ENCODE peak calls at places on chromosomes 7 and 10, in six cellular contexts. One of them, this sample, is unnamed.
A peak's percentile ranks its signal among the peaks of the same experiment; 100 is the strongest.

GRCh38 chr10:125014984-125015944 is 73.3 kb downstream of the ZRANB1 start:
- DNase-seq in H9: no peak
- DNase-seq in DND-41: no peak
- DNase-seq in RWPE2: no peak
- DNase-seq in CD4-positive, alpha-beta memory T cell: no peak
- DNase-seq in thoracic aorta: no peak
- DNase-seq in this sample: no peak

GRCh38 chr10:50937230-50937907 is 51.9 kb upstream of the A1CF start:
- DNase-seq in RWPE2: no peak
- DNase-seq in DND-41: no peak
- DNase-seq in thoracic aorta: no peak
- DNase-seq in CD4-positive, alpha-beta memory T cell: no peak
- DNase-seq in H9: no peak
- DNase-seq in this sample: peak; percentile 90

GRCh38 chr10:114288424-114289095 is 49.5 kb downstream of the VWA2 start:
- DNase-seq in RWPE2: no peak
- DNase-seq in thoracic aorta: no peak
- DNase-seq in DND-41: no peak
- DNase-seq in CD4-positive, alpha-beta memory T cell: no peak
- DNase-seq in H9: no peak
- DNase-seq in this sample: no peak

GRCh38 chr7:141302617-141303016 is 228.8 kb downstream of the TMEM178B start:
- DNase-seq in H9: no peak
- DNase-seq in thoracic aorta: no peak
- DNase-seq in RWPE2: no peak
- DNase-seq in CD4-positive, alpha-beta memory T cell: no peak
- DNase-seq in DND-41: no peak
- DNase-seq in this sample: no peak

GRCh38 chr10:3186365-3186764 is 13.8 kb upstream of the PITRM1 start:
- DNase-seq in RWPE2: no peak
- DNase-seq in thoracic aorta: no peak
- DNase-seq in H9: no peak
- DNase-seq in CD4-positive, alpha-beta memory T cell: peak; percentile 64
- DNase-seq in DND-41: peak; percentile 72
- DNase-seq in this sample: no peak

GRCh38 chr10:10211409-10211808 is 806.3 kb upstream of the CELF2 start:
- DNase-seq in CD4-positive, alpha-beta memory T cell: no peak
- DNase-seq in RWPE2: no peak
- DNase-seq in H9: no peak
- DNase-seq in DND-41: no peak
- DNase-seq in thoracic aorta: no peak
- DNase-seq in this sample: no peak

GRCh38 chr10:46229144-46229563 is 57.6 kb upstream of the ANTXRL start:
- DNase-seq in H9: peak; percentile 67
- DNase-seq in CD4-positive, alpha-beta memory T cell: no peak
- DNase-seq in thoracic aorta: no peak
- DNase-seq in RWPE2: peak; percentile 10
- DNase-seq in DND-41: peak; percentile 50
- DNase-seq in this sample: no peak

GRCh38 chr10:44325157-44325556 is 59.7 kb downstream of the CXCL12 start:
- DNase-seq in DND-41: no peak
- DNase-seq in thoracic aorta: no peak
- DNase-seq in H9: no peak
- DNase-seq in CD4-positive, alpha-beta memory T cell: no peak
- DNase-seq in RWPE2: no peak
- DNase-seq in this sample: peak; percentile 74

DNA sequence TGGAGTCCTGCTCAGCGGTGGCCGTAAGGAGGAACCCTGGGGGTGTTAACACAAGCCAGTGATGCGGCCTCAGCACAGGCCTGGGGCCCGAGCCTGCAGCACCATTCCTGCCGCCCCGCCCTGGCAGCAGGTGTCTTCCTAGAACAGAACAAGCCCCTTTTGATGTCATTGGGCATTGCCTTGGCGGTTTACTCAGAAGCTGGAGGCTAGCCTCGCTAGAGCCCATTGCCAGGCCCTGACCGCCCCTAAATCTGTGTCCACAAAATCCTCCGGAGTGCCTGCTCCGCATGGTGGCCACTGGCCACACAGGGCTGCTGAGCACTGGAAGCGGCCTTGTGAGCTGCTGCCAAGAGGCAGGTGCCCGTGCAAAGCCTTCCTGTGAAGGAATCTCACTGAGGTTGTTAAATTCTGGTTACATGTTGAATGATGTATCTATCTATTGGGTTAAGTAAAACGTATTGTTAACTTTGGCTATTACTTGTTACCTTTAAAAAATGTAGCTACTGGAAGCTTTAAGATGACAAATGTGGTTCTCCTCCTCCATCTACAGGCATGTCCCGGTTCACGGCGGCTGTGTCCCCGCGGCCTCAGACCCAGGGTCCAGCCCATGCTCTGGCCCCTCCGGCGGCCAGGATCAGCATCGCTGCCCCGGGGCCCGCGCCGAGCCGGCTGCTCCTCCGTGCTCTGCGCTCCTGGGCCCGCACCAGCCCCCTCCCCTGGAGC is 1.2 kb upstream of the INPP5A start:
- DNase-seq in H9: no peak
- DNase-seq in RWPE2: peak; percentile 56
- DNase-seq in thoracic aorta: peak; percentile 2
- DNase-seq in CD4-positive, alpha-beta memory T cell: no peak
- DNase-seq in DND-41: no peak
- DNase-seq in this sample: peak; percentile 33
- H3K27ac ChIP-seq in H9: no peak overlapping the region
- H3K27ac ChIP-seq in RWPE2: peak overlapping the region; percentile 53
- H3K27ac ChIP-seq in thoracic aorta: peak overlapping the region; percentile 77
- H3K27ac ChIP-seq in CD4-positive, alpha-beta memory T cell: peak overlapping the region; percentile 65
- H3K27ac ChIP-seq in DND-41: peak overlapping the region; percentile 64
- H3K27ac ChIP-seq in this sample: peak overlapping the region; percentile 24

GRCh38 chr10:73780966-73781365 is 882 bp upstream of the CHCHD1 start:
- DNase-seq in RWPE2: no peak
- DNase-seq in thoracic aorta: no peak
- DNase-seq in CD4-positive, alpha-beta memory T cell: no peak
- DNase-seq in DND-41: no peak
- DNase-seq in H9: no peak
- DNase-seq in this sample: peak; percentile 50

GRCh38 chr10:73781548-73781878 is 335 bp upstream of the CHCHD1 start:
- DNase-seq in DND-41: no peak
- DNase-seq in H9: no peak
- DNase-seq in CD4-positive, alpha-beta memory T cell: no peak
- DNase-seq in thoracic aorta: no peak
- DNase-seq in RWPE2: no peak
- DNase-seq in this sample: no peak

GRCh38 chr10:73780301-73780700 is 1.5 kb upstream of the CHCHD1 start:
- DNase-seq in RWPE2: no peak
- DNase-seq in CD4-positive, alpha-beta memory T cell: no peak
- DNase-seq in H9: no peak
- DNase-seq in thoracic aorta: no peak
- DNase-seq in DND-41: no peak
- DNase-seq in this sample: no peak

GRCh38 chr10:73782749-73783085 is 869 bp downstream of the CHCHD1 start:
- DNase-seq in DND-41: no peak
- DNase-seq in H9: no peak
- DNase-seq in CD4-positive, alpha-beta memory T cell: no peak
- DNase-seq in thoracic aorta: no peak
- DNase-seq in RWPE2: no peak
- DNase-seq in this sample: no peak

DNA sequence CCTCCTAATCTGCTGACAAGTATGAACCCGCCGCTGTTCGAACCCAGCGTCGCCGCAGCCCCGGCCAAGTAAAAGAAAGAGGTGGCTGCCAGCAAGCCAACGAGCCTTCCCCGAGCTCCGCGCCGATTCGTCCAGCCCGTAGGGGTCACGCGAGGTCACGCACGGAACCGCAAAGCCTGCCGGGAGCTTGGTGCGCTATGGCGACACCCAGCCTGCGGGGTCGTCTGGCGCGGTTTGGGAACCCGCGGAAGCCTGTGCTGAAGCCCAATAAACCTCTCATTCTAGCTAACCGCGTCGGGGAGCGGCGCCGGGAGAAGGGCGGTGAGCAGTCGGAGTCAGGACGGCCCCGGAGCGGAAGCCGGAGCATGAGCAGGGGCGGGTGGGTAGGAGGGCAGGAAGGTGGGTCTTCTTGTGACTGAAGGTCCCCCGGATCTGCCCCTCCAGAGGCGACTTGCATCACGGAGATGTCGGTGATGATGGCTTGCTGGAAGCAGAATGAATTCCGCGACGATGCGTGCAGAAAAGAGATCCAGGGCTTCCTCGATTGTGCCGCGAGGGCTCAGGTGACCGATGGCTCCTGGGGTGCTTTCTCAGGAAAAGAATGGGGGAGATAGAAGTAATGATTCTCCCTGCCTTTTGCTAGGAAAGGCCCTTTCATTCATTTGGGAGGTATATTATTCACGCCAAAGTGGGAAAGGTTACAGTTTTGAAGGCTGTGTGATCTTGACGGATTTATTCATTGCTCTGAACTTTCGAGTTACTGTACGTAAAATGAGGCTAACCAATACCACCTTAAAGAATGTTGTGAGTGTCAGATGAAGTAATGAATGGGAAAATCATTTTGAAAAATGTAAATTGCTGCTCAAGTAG is at the start of gene CHCHD1:
- DNase-seq in DND-41: peak; percentile 93
- DNase-seq in RWPE2: peak; percentile 86
- DNase-seq in H9: peak; percentile 89
- DNase-seq in thoracic aorta: peak; percentile 67
- DNase-seq in CD4-positive, alpha-beta memory T cell: peak; percentile 92
- DNase-seq in this sample: peak; percentile 100
- H3K4me1 ChIP-seq in DND-41: peaks cover 60% of the 10 kb centered on the region
- H3K4me1 ChIP-seq in RWPE2: peaks cover 8% of the 10 kb centered on the region
- H3K4me1 ChIP-seq in H9: peaks cover 2% of the 10 kb centered on the region
- H3K4me1 ChIP-seq in thoracic aorta: peaks cover 48% of the 10 kb centered on the region
- H3K4me1 ChIP-seq in CD4-positive, alpha-beta memory T cell: peaks cover 52% of the 10 kb centered on the region
- H3K4me1 ChIP-seq in this sample: peaks cover 42% of the 10 kb centered on the region

GRCh38 chr7:2196381-2197378 is 36.1 kb downstream of the MAD1L1 start:
- DNase-seq in DND-41: no peak
- DNase-seq in thoracic aorta: no peak
- DNase-seq in RWPE2: no peak
- DNase-seq in H9: peak; percentile 23
- DNase-seq in CD4-positive, alpha-beta memory T cell: no peak
- DNase-seq in this sample: no peak

GRCh38 chr7:2191026-2191425 is 41.7 kb downstream of the MAD1L1 start:
- DNase-seq in RWPE2: no peak
- DNase-seq in H9: no peak
- DNase-seq in DND-41: no peak
- DNase-seq in CD4-positive, alpha-beta memory T cell: no peak
- DNase-seq in thoracic aorta: no peak
- DNase-seq in this sample: no peak

GRCh38 chr7:2193120-2193519 is 39.6 kb downstream of the MAD1L1 start:
- DNase-seq in RWPE2: no peak
- DNase-seq in DND-41: no peak
- DNase-seq in H9: peak; percentile 28
- DNase-seq in thoracic aorta: no peak
- DNase-seq in CD4-positive, alpha-beta memory T cell: no peak
- DNase-seq in this sample: no peak

GRCh38 chr7:2195403-2196246 is 37.1 kb downstream of the MAD1L1 start:
- DNase-seq in DND-41: no peak
- DNase-seq in H9: no peak
- DNase-seq in RWPE2: no peak
- DNase-seq in thoracic aorta: no peak
- DNase-seq in CD4-positive, alpha-beta memory T cell: no peak
- DNase-seq in this sample: no peak

DNA sequence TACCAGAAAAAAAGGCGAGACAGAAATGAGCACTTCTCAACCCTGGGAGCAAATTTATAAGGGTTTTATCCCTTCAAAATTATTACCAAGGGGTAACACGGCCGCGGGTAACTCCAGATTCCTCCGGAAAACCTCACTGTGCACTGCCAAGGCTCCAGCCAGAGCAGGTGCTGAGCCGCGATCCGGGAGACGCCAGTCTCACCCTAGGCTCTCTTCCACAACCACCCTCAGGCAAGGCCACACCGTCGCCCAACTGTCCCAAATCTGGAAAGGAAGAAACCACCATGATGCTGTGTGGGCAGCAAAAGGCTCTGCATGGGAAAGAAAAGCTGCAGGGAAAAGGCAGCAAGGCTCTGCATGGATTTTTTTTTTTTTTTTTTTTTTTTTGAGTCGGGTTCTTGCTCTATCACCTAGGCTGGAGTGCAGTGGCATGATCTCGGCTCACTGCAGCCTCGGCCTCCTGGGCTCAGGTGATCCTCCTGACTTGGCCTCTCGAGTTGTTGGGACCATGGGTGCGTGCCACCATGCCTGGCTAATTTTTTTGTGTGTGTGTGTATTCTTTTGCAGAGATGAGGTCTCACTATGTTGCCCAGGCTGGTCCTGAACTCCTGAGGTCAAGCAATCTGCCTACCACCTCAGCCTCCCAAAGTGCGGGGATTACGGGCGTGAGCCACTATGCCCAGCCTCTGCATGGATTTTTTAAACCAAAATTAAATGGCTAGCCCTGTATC is 39.0 kb downstream of the MAD1L1 start:
- DNase-seq in H9: no peak
- DNase-seq in DND-41: no peak
- DNase-seq in thoracic aorta: no peak
- DNase-seq in RWPE2: no peak
- DNase-seq in CD4-positive, alpha-beta memory T cell: no peak
- DNase-seq in this sample: no peak
- H3K27ac ChIP-seq in H9: no peak overlapping the region
- H3K27ac ChIP-seq in DND-41: no peak overlapping the region
- H3K27ac ChIP-seq in thoracic aorta: no peak overlapping the region
- H3K27ac ChIP-seq in RWPE2: no peak overlapping the region
- H3K27ac ChIP-seq in CD4-positive, alpha-beta memory T cell: no peak overlapping the region
- H3K27ac ChIP-seq in this sample: no peak overlapping the region

GRCh38 chr7:88095-88926 is 104.1 kb upstream of the FAM20C start:
- DNase-seq in H9: no peak
- DNase-seq in RWPE2: no peak
- DNase-seq in CD4-positive, alpha-beta memory T cell: no peak
- DNase-seq in DND-41: no peak
- DNase-seq in thoracic aorta: no peak
- DNase-seq in this sample: no peak
- H3K4me1 ChIP-seq in H9: peaks cover 10% of the 10 kb centered on the region
- H3K4me1 ChIP-seq in RWPE2: peaks cover 24% of the 10 kb centered on the region
- H3K4me1 ChIP-seq in CD4-positive, alpha-beta memory T cell: no peaks in the 10 kb centered on the region
- H3K4me1 ChIP-seq in DND-41: no peaks in the 10 kb centered on the region
- H3K4me1 ChIP-seq in thoracic aorta: peaks cover 37% of the 10 kb centered on the region
- H3K4me1 ChIP-seq in this sample: peaks cover 25% of the 10 kb centered on the region

GRCh38 chr10:59063491-59063890 is 113.0 kb upstream of the PHYHIPL start:
- DNase-seq in CD4-positive, alpha-beta memory T cell: no peak
- DNase-seq in H9: no peak
- DNase-seq in thoracic aorta: no peak
- DNase-seq in DND-41: no peak
- DNase-seq in RWPE2: no peak
- DNase-seq in this sample: no peak

GRCh38 chr10:59060852-59061251 is 115.6 kb upstream of the PHYHIPL start:
- DNase-seq in DND-41: no peak
- DNase-seq in thoracic aorta: no peak
- DNase-seq in H9: no peak
- DNase-seq in RWPE2: no peak
- DNase-seq in CD4-positive, alpha-beta memory T cell: no peak
- DNase-seq in this sample: no peak

GRCh38 chr10:59064116-59064707 is 112.2 kb upstream of the PHYHIPL start:
- DNase-seq in RWPE2: no peak
- DNase-seq in H9: no peak
- DNase-seq in thoracic aorta: no peak
- DNase-seq in DND-41: no peak
- DNase-seq in CD4-positive, alpha-beta memory T cell: no peak
- DNase-seq in this sample: no peak

GRCh38 chr10:59068581-59069191 is 107.8 kb upstream of the PHYHIPL start:
- DNase-seq in H9: no peak
- DNase-seq in CD4-positive, alpha-beta memory T cell: no peak
- DNase-seq in DND-41: no peak
- DNase-seq in RWPE2: no peak
- DNase-seq in thoracic aorta: no peak
- DNase-seq in this sample: no peak

GRCh38 chr10:59064759-59065498 is 111.5 kb upstream of the PHYHIPL start:
- DNase-seq in H9: no peak
- DNase-seq in thoracic aorta: no peak
- DNase-seq in RWPE2: no peak
- DNase-seq in DND-41: no peak
- DNase-seq in CD4-positive, alpha-beta memory T cell: no peak
- DNase-seq in this sample: no peak
- H3K27ac ChIP-seq in H9: no peak overlapping the region
- H3K27ac ChIP-seq in thoracic aorta: no peak overlapping the region
- H3K27ac ChIP-seq in RWPE2: no peak overlapping the region
- H3K27ac ChIP-seq in DND-41: no peak overlapping the region
- H3K27ac ChIP-seq in CD4-positive, alpha-beta memory T cell: no peak overlapping the region
- H3K27ac ChIP-seq in this sample: no peak overlapping the region